ENCODE peak calls at places on chromosome 21, in eight cellular contexts. F is right lobe of liver, B is heart left ventricle, Q is K562, A is breast epithelium, E is A549, X is tibial nerve, W is esophagus squamous epithelium. O is an unnamed sample.

GRCh38 chr21:34526618-34527290 is 14.7 kb upstream of the KCNE1 start:
- DNase-seq in E (peak), X (peak), Q (no peak), B (no peak), F (peak), A (peak), W (no peak), O (peak)

GRCh38 chr21:28541371-28542112 is 451.1 kb downstream of the LTN1 start:
- DNase-seq in X (no peak), Q (no peak), W (no peak), A (no peak), B (no peak), F (no peak), E (no peak), O (no peak)

GRCh38 chr21:37862536-37862935 is 53.7 kb downstream of the KCNJ6 start:
- DNase-seq in X (no peak), B (no peak), E (peak), F (no peak), Q (no peak), A (no peak), W (no peak), O (no peak)

GRCh38 chr21:28856588-28857250 is 136.0 kb downstream of the LTN1 start:
- DNase-seq in A (no peak), W (no peak), E (no peak), F (no peak), B (no peak), Q (no peak), X (no peak), O (no peak)

GRCh38 chr21:32886339-32886738 is 114.8 kb upstream of the PAXBP1 start:
- DNase-seq in A (no peak), E (peak), X (no peak), B (no peak), W (no peak), Q (no peak), F (no peak), O (no peak)

GRCh38 chr21:43659136-43660000 is at the start of the genes HSF2BP and RRP1B:
- DNase-seq in B (peak), A (peak), X (peak), E (peak), Q (peak), F (peak), W (no peak), O (peak)

GRCh38 chr21:31903896-31904295 is 31.1 kb downstream of the HUNK start:
- DNase-seq in E (no peak), B (no peak), A (no peak), Q (no peak), W (no peak), F (no peak), X (no peak), O (no peak)

GRCh38 chr21:43740497-43741156 is 21.7 kb downstream of the PDXK start:
- DNase-seq in W (no peak), E (peak), B (no peak), X (peak), A (peak), Q (no peak), F (no peak), O (peak)

DNA sequence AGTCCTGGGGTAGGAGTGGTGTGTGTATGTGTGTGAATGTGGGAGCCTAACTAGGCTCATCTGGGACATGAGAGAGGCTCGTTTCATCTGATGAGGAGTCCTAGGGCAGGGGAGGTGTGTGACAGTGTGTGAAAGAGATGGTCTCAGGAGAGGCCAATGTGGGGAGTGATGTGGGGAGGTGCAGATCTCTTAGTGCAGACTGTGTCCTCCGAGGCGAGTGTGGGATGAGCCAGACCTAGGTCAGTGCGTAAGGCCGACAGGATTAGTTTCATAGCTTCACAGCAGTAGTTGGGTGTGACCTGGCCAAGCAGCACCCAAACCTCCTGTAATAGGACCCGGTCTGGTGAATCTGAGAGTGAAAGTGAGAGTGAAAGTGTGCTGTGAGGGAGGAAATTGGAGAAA is 94.7 kb downstream of the LIPI start:
- DNase-seq in F (no peak), W (no peak), X (no peak), B (no peak), E (no peak), Q (no peak), A (no peak), O (no peak)
- TF ChIP-seq POLR2A in F (no peak), W (no peak), X (no peak), B (no peak), E (no peak), Q (no peak), A (no peak), O (no peak)

DNA sequence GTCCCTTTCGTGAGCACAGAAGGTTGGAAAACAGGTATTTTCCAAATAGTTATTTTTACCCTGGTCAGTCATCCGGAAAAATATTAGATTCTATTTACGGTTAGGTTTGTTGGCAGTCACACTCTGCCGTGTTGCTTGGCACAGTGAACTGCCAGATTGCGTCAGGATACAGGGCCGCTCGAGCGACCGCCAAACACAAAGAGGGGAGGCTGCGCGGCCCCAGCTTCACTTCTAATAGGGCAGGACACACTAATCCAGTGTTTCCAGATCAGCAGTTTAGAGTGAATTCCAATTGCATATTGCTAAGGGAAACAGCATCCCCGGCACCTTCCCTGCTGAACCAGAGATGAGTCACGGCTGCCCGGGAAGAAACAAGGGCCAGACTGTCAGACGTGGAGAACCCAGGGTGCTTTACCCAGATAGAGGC is 22.9 kb downstream of the UMODL1 start:
- DNase-seq in B (peak), Q (no peak), F (no peak), W (no peak), X (no peak), A (peak), E (no peak), O (no peak)
- H3K4me3 ChIP-seq in B (no peak), Q (no peak), F (no peak), W (no peak), X (no peak), A (peak), E (no peak), O (no peak)

GRCh38 chr21:25508364-25508763 is 98.9 kb downstream of the MRPL39 start:
- DNase-seq in W (no peak), F (no peak), Q (no peak), E (no peak), A (no peak), B (no peak), X (no peak), O (no peak)

GRCh38 chr21:25506887-25507286 is 100.4 kb downstream of the MRPL39 start:
- DNase-seq in Q (no peak), F (no peak), X (no peak), E (peak), B (no peak), W (no peak), A (no peak), O (no peak)

GRCh38 chr21:25507522-25507921 is 99.8 kb downstream of the MRPL39 start:
- DNase-seq in B (no peak), F (no peak), Q (no peak), E (peak), W (no peak), A (no peak), X (no peak), O (no peak)

GRCh38 chr21:25512095-25513086 is 94.9 kb downstream of the MRPL39 start:
- DNase-seq in A (no peak), X (peak), E (no peak), Q (no peak), F (peak), W (no peak), B (no peak), O (no peak)

GRCh38 chr21:25509862-25510261 is 97.4 kb downstream of the MRPL39 start:
- DNase-seq in X (no peak), B (no peak), W (no peak), Q (no peak), A (no peak), E (no peak), F (no peak), O (no peak)
- TF ChIP-seq POLR2A in X (no peak), B (no peak), W (no peak), Q (no peak), A (no peak), E (no peak), F (no peak), O (no peak)

DNA sequence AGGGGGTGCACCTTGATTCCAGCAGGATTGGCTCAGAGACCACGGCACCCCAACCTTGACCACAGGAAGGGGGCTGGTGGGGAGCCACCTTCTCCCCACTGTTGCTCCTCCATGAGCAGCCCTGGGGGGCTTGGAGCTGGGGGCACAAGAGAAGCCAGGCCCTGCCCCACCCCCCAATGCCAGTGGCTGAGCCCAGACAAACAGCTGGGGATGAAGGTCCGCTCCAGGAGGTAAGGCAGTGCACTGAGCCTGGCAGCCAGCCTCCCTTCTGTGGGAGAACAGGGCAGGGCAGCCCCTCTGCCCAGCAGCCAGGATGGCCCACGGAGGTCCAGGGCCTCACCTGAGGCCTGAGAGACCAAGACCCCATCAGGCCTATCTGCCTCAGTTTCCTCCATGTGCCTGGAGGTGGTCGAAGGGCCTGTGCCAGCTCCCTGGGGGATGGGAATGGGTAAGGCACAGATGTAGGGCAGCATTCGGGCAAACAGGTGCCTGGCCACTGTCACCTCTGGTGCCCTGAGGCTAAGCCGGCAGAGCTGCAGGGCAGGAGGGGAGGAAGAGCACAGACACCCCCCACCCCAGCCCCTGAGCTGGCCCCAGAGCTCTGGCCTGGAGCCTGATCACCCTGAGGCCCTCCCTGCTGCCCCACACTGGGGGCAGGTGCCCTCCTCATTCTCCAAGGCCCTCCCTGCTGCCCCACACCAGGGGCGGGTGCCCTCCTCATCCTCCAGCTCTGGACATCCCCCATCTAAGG is 7.1 kb downstream of the ITGB2 start:
- DNase-seq in Q (no peak), A (no peak), F (peak), B (peak), W (no peak), E (no peak), X (no peak), O (no peak)
- H3K4me3 ChIP-seq in Q (no peak), A (no peak), F (no peak), B (no peak), W (peak), E (no peak), X (no peak), O (no peak)

GRCh38 chr21:16115461-16115860 is 385.7 kb downstream of the USP25 start:
- DNase-seq in F (no peak), B (no peak), Q (no peak), A (no peak), X (no peak), E (no peak), W (no peak), O (no peak)

GRCh38 chr21:16116798-16117197 is 387.0 kb downstream of the USP25 start:
- DNase-seq in X (no peak), E (peak), W (no peak), Q (no peak), F (no peak), B (no peak), A (no peak), O (no peak)

GRCh38 chr21:16117331-16117730 is 387.5 kb downstream of the USP25 start:
- DNase-seq in E (no peak), Q (no peak), A (no peak), F (no peak), B (no peak), W (no peak), X (no peak), O (no peak)

GRCh38 chr21:16116067-16116466 is 386.3 kb downstream of the USP25 start:
- DNase-seq in E (no peak), A (no peak), X (no peak), W (no peak), F (no peak), B (no peak), Q (no peak), O (no peak)

DNA sequence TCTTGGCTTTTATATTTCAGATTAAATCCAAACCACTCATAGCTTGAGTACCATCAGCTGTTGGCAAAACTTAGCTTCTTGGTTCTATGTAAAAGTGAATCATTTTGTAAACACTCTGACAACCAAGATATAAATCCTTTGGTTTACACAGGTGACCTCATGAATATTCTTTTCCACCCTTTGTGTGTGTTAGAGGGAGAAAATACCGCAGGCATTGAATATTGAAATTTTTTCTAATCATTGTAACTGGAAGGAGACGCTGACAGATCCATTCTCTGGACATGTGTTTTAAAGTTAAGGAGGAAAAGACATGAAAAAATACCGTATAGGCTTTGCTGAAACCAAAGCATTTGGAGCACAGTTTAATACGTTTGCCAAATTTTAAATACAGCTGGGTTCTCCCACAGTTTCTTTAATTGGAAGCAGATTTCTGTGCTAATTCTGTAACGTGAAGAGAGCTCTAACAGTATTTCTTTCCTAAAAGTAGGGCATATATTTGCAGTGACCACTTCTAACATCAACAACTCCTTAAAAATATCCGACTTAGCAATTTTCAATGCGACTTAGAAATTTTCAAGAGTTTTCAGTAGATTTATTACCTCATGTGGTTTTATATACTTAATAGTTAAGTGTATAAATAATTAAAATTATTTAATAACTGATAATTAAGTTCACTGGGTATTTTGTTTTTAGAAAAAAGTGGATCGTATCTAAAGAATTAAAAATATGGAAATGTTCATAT is 388.2 kb downstream of the USP25 start:
- DNase-seq in F (no peak), B (no peak), X (no peak), W (no peak), A (no peak), Q (no peak), E (peak), O (no peak)
- TF ChIP-seq POLR2A in F (no peak), B (no peak), X (no peak), W (no peak), A (no peak), Q (no peak), E (no peak), O (no peak)

DNA sequence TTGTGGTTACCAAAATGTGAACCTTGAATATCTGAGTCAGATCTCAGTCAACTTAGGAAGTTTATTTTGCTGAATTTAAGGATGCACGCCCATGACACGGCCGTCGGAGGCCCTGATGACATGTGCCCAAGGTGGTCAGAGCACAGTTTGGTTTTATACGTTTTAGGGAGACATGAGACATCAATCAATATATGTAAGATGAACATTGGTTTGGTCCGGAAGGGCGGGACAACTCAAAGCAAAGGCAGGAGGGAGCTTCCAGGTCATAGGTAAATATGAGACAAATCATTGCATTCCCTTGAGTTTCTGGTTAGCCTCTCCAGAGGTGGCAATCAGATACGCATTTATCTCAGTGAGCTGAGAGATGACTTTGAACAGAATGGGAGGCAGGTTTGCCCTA is 1.0 kb upstream of the PRMT2 start:
- DNase-seq in F (no peak), X (no peak), Q (no peak), E (no peak), B (no peak), A (no peak), W (no peak), O (no peak)
- H3K4me3 ChIP-seq in F (no peak), X (peak), Q (peak), E (no peak), B (no peak), A (peak), W (peak), O (peak)

GRCh38 chr21:41926068-41926806 is 27.6 kb downstream of the C2CD2 start:
- DNase-seq in E (no peak), X (no peak), W (no peak), B (no peak), A (no peak), F (no peak), Q (no peak), O (peak)

GRCh38 chr21:41924355-41924754 is 29.5 kb downstream of the C2CD2 start:
- DNase-seq in F (no peak), X (no peak), B (no peak), A (no peak), W (no peak), E (no peak), Q (no peak), O (peak)

GRCh38 chr21:41928621-41929220 is 25.1 kb downstream of the C2CD2 start:
- DNase-seq in Q (no peak), W (no peak), X (no peak), E (no peak), B (no peak), A (no peak), F (no peak), O (peak)

GRCh38 chr21:41927727-41928409 is 25.9 kb downstream of the C2CD2 start:
- DNase-seq in X (no peak), F (no peak), B (no peak), Q (no peak), A (no peak), E (no peak), W (no peak), O (peak)

DNA sequence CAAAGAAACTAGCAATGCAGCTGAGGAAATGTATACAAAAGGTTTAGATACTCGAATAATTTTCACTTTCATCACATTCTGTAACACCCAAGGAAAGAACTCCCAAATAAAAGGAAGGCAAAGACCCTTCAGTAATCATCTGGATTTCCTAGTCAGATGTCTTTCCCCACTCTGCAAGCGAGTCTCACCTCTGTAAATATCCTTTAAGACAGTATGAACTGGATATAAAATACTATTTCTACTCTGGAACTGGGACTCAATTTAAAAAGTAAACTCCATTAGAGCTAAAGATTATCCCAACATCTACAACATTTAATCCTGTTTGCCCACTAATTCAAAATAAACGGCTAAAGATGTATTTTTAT is 27.0 kb downstream of the C2CD2 start:
- DNase-seq in F (no peak), E (no peak), B (no peak), X (no peak), W (no peak), A (no peak), Q (no peak), O (peak)
- TF ChIP-seq POLR2A in F (no peak), E (no peak), B (no peak), X (no peak), W (no peak), A (no peak), Q (no peak), O (no peak)

DNA sequence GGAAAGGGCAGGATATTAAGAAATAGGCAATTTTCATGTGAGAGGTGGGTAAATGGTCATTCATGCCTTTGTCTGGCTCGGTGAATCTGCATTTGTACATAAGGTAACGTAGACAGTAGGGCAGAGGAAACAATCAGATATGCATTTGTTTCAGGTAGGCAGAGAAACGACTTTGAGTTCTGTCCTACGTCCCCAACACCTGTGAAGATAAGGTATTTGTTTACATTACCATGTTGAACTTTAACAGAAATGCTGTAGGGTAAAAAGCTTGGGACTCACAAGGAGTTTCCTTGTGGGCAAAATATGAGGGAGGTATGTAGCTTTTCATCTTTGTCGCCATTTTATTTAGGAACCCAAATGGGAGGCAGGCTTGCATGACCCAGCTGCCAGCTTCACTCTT is 31.3 kb downstream of the B3GALT5 start:
- DNase-seq in A (no peak), B (no peak), E (no peak), F (no peak), X (no peak), W (no peak), Q (no peak), O (no peak)
- H3K4me3 ChIP-seq in A (no peak), B (no peak), E (no peak), F (no peak), X (no peak), W (no peak), Q (no peak), O (no peak)